ENCODE peak calls at places on chromosomes 16 and 17, in six cellular contexts. S, U, G, H, N and E are unnamed samples.

GRCh38 chr16:30096105-30096861 is at the start of gene YPEL3:
- DNase-seq in S (peak), U (peak), G (peak), H (peak), N (peak), E (peak)

GRCh38 chr17:59432657-59433056 is 101.2 kb downstream of the YPEL2 start:
- DNase-seq in S (no peak), U (no peak), G (no peak), H (no peak), N (no peak), E (no peak)

GRCh38 chr16:85124636-85125346 is 12.5 kb upstream of the CIBAR2 start:
- DNase-seq in S (peak), U (no peak), G (no peak), H (no peak), N (no peak), E (no peak)

GRCh38 chr17:63498621-63499195 is 21.8 kb downstream of the ACE start:
- DNase-seq in S (peak), U (no peak), G (no peak), H (no peak), N (no peak), E (no peak)

GRCh38 chr16:17375388-17376304 is 95.1 kb downstream of the XYLT1 start:
- DNase-seq in S (no peak), U (no peak), G (no peak), H (no peak), N (no peak), E (no peak)

GRCh38 chr17:82292251-82293154 is 19.0 kb upstream of the CSNK1D start:
- DNase-seq in S (peak), U (peak), G (peak), H (peak), N (peak), E (peak)

GRCh38 chr17:77501101-77501566 is 360.4 kb downstream of the SEC14L1 start:
- DNase-seq in S (no peak), U (peak), G (peak), H (no peak), N (peak), E (no peak)

GRCh38 chr17:78676415-78677302 is 99.5 kb upstream of the DNAH17 start:
- DNase-seq in S (no peak), U (no peak), G (no peak), H (no peak), N (no peak), E (no peak)

GRCh38 chr17:1229354-1229890 is 40.8 kb upstream of the BHLHA9 start:
- DNase-seq in S (no peak), U (peak), G (peak), H (peak), N (peak), E (no peak)

GRCh38 chr16:78436846-78437245 is 337.4 kb downstream of the WWOX start:
- DNase-seq in S (no peak), U (no peak), G (no peak), H (no peak), N (no peak), E (no peak)

GRCh38 chr17:45387739-45388138 is 44.9 kb downstream of the ARHGAP27 start:
- DNase-seq in S (no peak), U (no peak), G (no peak), H (no peak), N (no peak), E (no peak)

GRCh38 chr17:48605409-48605864 is 651 bp upstream of the HOXB6 start:
- DNase-seq in S (no peak), U (no peak), G (no peak), H (no peak), N (no peak), E (no peak)

GRCh38 chr16:17470002-17470870 is 524 bp downstream of the XYLT1 start:
- DNase-seq in S (peak), U (peak), G (no peak), H (peak), N (peak), E (peak)

GRCh38 chr16:58020628-58021521 is 4.7 kb upstream of the MMP15 start:
- DNase-seq in S (peak), U (peak), G (peak), H (peak), N (peak), E (peak)

GRCh38 chr17:21513012-21513570 is 136.9 kb downstream of the KCNJ12 start:
- DNase-seq in S (peak), U (peak), G (peak), H (peak), N (peak), E (peak)

GRCh38 chr17:57999496-58000017 is 7.5 kb downstream of the SRSF1 start:
- DNase-seq in S (peak), U (peak), G (no peak), H (no peak), N (peak), E (peak)

GRCh38 chr16:88453621-88454314 is 688 bp downstream of the ZFPM1 start:
- DNase-seq in S (no peak), U (no peak), G (peak), H (peak), N (peak), E (peak)

GRCh38 chr16:10940501-10941079 is 1.7 kb downstream of the DEXI start:
- DNase-seq in S (no peak), U (no peak), G (no peak), H (no peak), N (no peak), E (no peak)

GRCh38 chr17:62187681-62188080 is 122.6 kb upstream of the MED13 start:
- DNase-seq in S (peak), U (no peak), G (no peak), H (no peak), N (no peak), E (peak)

GRCh38 chr17:30271102-30271501 is 20.6 kb downstream of the BLMH start:
- DNase-seq in S (peak), U (no peak), G (no peak), H (no peak), N (no peak), E (no peak)

GRCh38 chr17:15893333-15894024 is 51.5 kb upstream of the ADORA2B start:
- DNase-seq in S (no peak), U (no peak), G (no peak), H (no peak), N (no peak), E (no peak)

GRCh38 chr16:12262454-12263180 is 286.1 kb downstream of the SNX29 start:
- DNase-seq in S (peak), U (no peak), G (no peak), H (no peak), N (no peak), E (peak)

GRCh38 chr17:65184235-65184959 is 47.2 kb downstream of the RGS9 start:
- DNase-seq in S (no peak), U (no peak), G (no peak), H (no peak), N (no peak), E (no peak)

GRCh38 chr16:58556678-58557077 is 41.4 kb downstream of the SETD6 start:
- DNase-seq in S (no peak), U (no peak), G (no peak), H (no peak), N (peak), E (no peak)

GRCh38 chr16:716250-716607 is 1.3 kb downstream of the METRN start:
- DNase-seq in S (peak), U (no peak), G (no peak), H (no peak), N (peak), E (no peak)

GRCh38 chr16:67796099-67796718 is 10.2 kb downstream of the RANBP10 start:
- DNase-seq in S (no peak), U (no peak), G (no peak), H (no peak), N (no peak), E (peak)

GRCh38 chr17:47325176-47325575 is 1.4 kb downstream of the EFCAB13 start:
- DNase-seq in S (no peak), U (no peak), G (no peak), H (no peak), N (no peak), E (peak)

GRCh38 chr16:66335704-66336329 is 30.7 kb upstream of the CDH5 start:
- DNase-seq in S (peak), U (no peak), G (no peak), H (no peak), N (no peak), E (peak)

GRCh38 chr16:67177743-67178699 is 5.7 kb downstream of the MATCAP1 start:
- DNase-seq in S (peak), U (peak), G (peak), H (no peak), N (peak), E (peak)

GRCh38 chr17:62968445-62968923 is 2.4 kb downstream of the TANC2 start:
- DNase-seq in S (peak), U (peak), G (peak), H (peak), N (peak), E (peak)

GRCh38 chr16:65666132-65666869 is 544.4 kb upstream of the CDH11 start:
- DNase-seq in S (no peak), U (no peak), G (no peak), H (no peak), N (peak), E (peak)

GRCh38 chr16:19230575-19230974 is 55.0 kb upstream of the CLEC19A start:
- DNase-seq in S (no peak), U (no peak), G (no peak), H (no peak), N (no peak), E (no peak)

GRCh38 chr17:17846645-17847044 is 9.9 kb upstream of the SREBF1 start:
- DNase-seq in S (no peak), U (no peak), G (no peak), H (no peak), N (no peak), E (no peak)

GRCh38 chr17:77223642-77224420 is 83.1 kb downstream of the SEC14L1 start:
- DNase-seq in S (no peak), U (no peak), G (no peak), H (no peak), N (no peak), E (no peak)

GRCh38 chr17:2054740-2055493 is at the start of gene HIC1:
- DNase-seq in S (peak), U (peak), G (peak), H (peak), N (peak), E (peak)

GRCh38 chr17:846901-847777 is 65.0 kb downstream of the MRM3 start:
- DNase-seq in S (no peak), U (no peak), G (no peak), H (no peak), N (peak), E (no peak)

GRCh38 chr17:29444589-29444988 is 54.4 kb downstream of the TAOK1 start:
- DNase-seq in S (peak), U (no peak), G (no peak), H (no peak), N (no peak), E (peak)

GRCh38 chr16:30805370-30806169 is 18.6 kb upstream of the ZNF629 start:
- DNase-seq in S (peak), U (peak), G (peak), H (peak), N (peak), E (peak)

GRCh38 chr17:50100480-50100883 is 5.3 kb downstream of the PDK2 start:
- DNase-seq in S (no peak), U (no peak), G (no peak), H (no peak), N (no peak), E (no peak)

GRCh38 chr16:62899737-62900136 is 863.5 kb upstream of the CDH8 start:
- DNase-seq in S (no peak), U (no peak), G (no peak), H (no peak), N (no peak), E (no peak)
- TF ChIP-seq CTCF in S (no peak), U (no peak), G (no peak), H (no peak), N (no peak), E (no peak)

DNA sequence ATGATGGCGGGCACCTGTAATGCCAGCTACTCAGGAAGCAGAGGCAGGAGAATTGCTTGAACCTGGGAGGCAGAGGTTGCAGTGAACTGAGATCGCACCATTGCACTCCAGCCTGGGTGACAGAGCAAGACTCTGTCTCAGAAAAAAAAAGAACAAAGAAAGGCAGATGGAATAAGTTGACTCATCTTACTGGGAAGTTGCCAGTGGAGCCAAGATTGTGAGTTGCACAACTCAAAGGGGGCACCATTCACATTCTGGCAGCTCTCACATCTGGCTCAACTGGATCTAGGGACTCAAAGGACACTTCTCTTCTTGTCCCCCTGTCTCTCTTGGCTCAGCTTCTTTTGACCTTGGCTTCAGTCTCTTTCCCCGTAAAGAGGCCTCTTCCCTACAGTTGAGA is 53.7 kb upstream of the ETV4 start:
- DNase-seq in S (peak), U (no peak), G (no peak), H (no peak), N (no peak), E (peak)
- TF ChIP-seq CTCF in S (no peak), U (no peak), G (no peak), H (no peak), N (no peak), E (no peak)

DNA sequence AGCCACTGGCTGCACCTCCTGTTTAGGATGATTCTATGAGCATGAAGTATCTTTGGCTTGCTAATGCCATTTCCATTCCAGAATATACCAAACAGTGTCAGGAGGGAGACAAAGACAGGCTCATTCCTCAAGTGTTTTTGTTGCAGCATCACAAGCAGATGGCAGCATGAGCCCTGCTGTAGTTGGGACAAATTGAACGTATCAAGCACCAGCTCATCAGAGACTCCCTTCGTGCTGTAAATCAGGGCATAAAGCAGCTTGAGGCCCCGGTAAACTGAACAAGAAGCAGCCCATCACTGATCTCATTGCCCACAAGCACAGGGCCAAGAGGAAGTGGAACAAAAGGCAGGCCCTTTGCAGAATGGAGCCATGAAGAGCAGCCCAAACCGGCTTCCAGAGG is 45.8 kb upstream of the HS3ST3A1 start:
- DNase-seq in S (peak), U (no peak), G (no peak), H (no peak), N (no peak), E (no peak)
- TF ChIP-seq CTCF in S (no peak), U (no peak), G (no peak), H (no peak), N (peak), E (no peak)

DNA sequence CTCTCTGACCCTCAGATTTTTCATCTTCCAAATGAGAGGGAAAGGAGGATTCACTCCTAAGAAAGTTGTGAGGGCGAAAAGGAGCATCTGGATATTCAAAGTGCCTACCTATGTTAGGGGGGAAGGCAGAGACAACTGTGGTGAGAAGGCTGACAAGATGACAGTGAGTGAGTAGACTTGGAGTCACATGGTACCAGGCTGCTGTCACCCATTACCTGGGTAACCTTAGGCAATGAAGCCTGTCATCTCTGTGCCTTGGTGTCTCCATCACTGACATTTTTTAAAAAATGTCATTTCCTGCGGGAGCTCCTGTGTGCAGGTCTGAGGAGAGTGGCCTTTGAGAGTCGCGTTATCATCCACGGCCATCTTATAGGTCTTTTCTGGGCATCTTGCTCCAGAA is 124.0 kb downstream of the MAF start:
- DNase-seq in S (no peak), U (no peak), G (no peak), H (no peak), N (no peak), E (no peak)
- TF ChIP-seq CTCF in S (no peak), U (no peak), G (no peak), H (no peak), N (no peak), E (no peak)